ENCODE peak calls at places on chromosomes 3 and 15, in eight cellular contexts. I is uterus; X is HCT116; P is testis; G is left ventricle myocardium inferior; T is CD8-positive, alpha-beta T cell; D is Peyer's patch; L is ascending aorta. R is an unnamed sample. For H3K4me1, the result is how much of the 10 kb centered on the place peaks cover.

GRCh38 chr3:185992801-185993467 is 55.1 kb upstream of the TRA2B start:
- DNase-seq in T (no peak), D (no peak), P (peak), G (no peak), X (no peak), I (no peak), L (no peak), R (no peak)

GRCh38 chr15:95684693-95685115 is 645.8 kb upstream of the NR2F2 start:
- DNase-seq in G (no peak), X (peak), I (no peak), P (no peak), T (no peak), D (no peak), L (no peak), R (peak)

GRCh38 chr15:52112203-52112750 is 298 bp downstream of the BCL2L10 start:
- DNase-seq in D (peak), X (no peak), P (peak), L (peak), I (no peak), G (no peak), T (peak), R (peak)

GRCh38 chr3:541328-541727 is 344.8 kb downstream of the CHL1 start:
- DNase-seq in I (peak), L (no peak), G (no peak), T (no peak), D (no peak), P (no peak), X (no peak), R (no peak)

GRCh38 chr3:124174463-124174862 is 182.5 kb upstream of the ROPN1 start:
- DNase-seq in L (no peak), G (no peak), P (no peak), D (no peak), X (no peak), T (no peak), I (peak), R (peak)

GRCh38 chr15:27679621-27680521 is 419.2 kb downstream of the OCA2 start:
- DNase-seq in T (no peak), P (no peak), G (no peak), I (no peak), X (no peak), D (no peak), L (no peak), R (no peak)

GRCh38 chr15:57438166-57438565 is 61.9 kb downstream of the CGNL1 start:
- DNase-seq in P (no peak), D (no peak), I (no peak), L (no peak), X (no peak), T (no peak), G (no peak), R (no peak)

GRCh38 chr3:77362936-77363335 is 323.0 kb downstream of the ROBO2 start:
- DNase-seq in X (no peak), L (no peak), D (no peak), P (no peak), I (no peak), T (no peak), G (no peak), R (no peak)

GRCh38 chr3:135325096-135325495 is 530.0 kb downstream of the EPHB1 start:
- DNase-seq in I (no peak), T (no peak), P (no peak), X (no peak), L (no peak), G (no peak), D (no peak), R (peak)

GRCh38 chr3:42729404-42730145 is 27.0 kb upstream of the HHATL start:
- DNase-seq in I (no peak), G (peak), X (no peak), T (peak), L (peak), P (peak), D (no peak), R (no peak)

GRCh38 chr3:172591876-172592771 is 68.9 kb upstream of the TNFSF10 start:
- DNase-seq in G (no peak), I (no peak), L (no peak), T (peak), X (no peak), D (peak), P (no peak), R (no peak)

GRCh38 chr3:170079466-170080165 is 41.8 kb downstream of the GPR160 start:
- DNase-seq in P (no peak), X (no peak), G (no peak), I (no peak), D (no peak), T (no peak), L (no peak), R (no peak)

GRCh38 chr3:102529452-102529851 is 94.6 kb downstream of the ZPLD1 start:
- DNase-seq in D (no peak), X (peak), G (no peak), L (no peak), P (peak), T (no peak), I (no peak), R (peak)
- TF ChIP-seq CTCF in D (no peak), X (peak), G (peak), L (no peak), P (peak), T (no peak), I (peak), R (no peak)

DNA sequence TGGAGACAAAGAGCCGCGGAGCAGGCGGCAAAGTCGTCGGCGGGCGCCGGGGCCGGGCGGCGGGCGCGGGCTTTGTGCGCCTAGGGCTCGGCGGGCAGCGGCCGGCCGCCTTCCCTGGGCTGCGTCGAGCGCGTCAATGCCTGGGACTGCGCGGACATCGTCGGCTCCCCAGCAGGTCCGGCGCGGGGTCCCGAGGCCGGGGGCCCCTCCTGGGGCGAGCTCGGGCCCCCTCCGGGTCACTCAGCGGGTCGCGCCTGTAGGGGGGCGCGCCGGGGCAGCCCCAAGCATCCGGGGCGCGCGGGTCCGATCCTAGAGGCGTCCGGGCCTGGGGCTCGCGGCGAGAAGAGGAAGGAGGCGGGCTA is 761 bp downstream of the TLE3 start:
- DNase-seq in P (no peak), I (no peak), L (no peak), X (no peak), G (no peak), D (no peak), T (no peak), R (no peak)
- H3K4me1 ChIP-seq in P (half or more), I (under half), L (under half), X (under half), G (half or more), D (half or more), T (half or more), R (half or more)

GRCh38 chr3:56357266-56357665 is 111.0 kb downstream of the ERC2 start:
- DNase-seq in P (no peak), G (no peak), D (no peak), X (no peak), I (no peak), T (no peak), L (no peak), R (no peak)
- H3K27ac ChIP-seq in P (no peak), G (no peak), D (no peak), X (no peak), I (no peak), T (no peak), L (no peak), R (no peak)

GRCh38 chr15:100650685-100651084 is 48.3 kb downstream of the ASB7 start:
- DNase-seq in D (no peak), P (no peak), I (no peak), G (no peak), L (no peak), X (no peak), T (no peak), R (no peak)
- TF ChIP-seq CTCF in D (no peak), P (no peak), I (no peak), G (no peak), L (no peak), X (peak), T (no peak), R (peak)

GRCh38 chr3:113263020-113263419 is 51.7 kb downstream of the BOC start:
- DNase-seq in I (no peak), D (no peak), X (no peak), G (no peak), T (no peak), P (no peak), L (no peak), R (no peak)
- H3K4me1 ChIP-seq in I (under half), D (under half), X (under half), G (under half), T (under half), P (under half), L (under half), R (under half)

GRCh38 chr3:51621091-51621892 is 49.8 kb upstream of the TEX264 start:
- DNase-seq in X (no peak), L (no peak), I (no peak), D (no peak), G (no peak), T (no peak), P (no peak), R (peak)
- H3K27ac ChIP-seq in X (no peak), L (no peak), I (peak), D (no peak), G (peak), T (no peak), P (peak), R (peak)

GRCh38 chr3:13193320-13194284 is 120.4 kb upstream of the IQSEC1 start:
- DNase-seq in D (peak), G (no peak), P (no peak), I (no peak), X (no peak), L (no peak), T (no peak), R (peak)

GRCh38 chr3:13191016-13191415 is 117.8 kb upstream of the IQSEC1 start:
- DNase-seq in T (no peak), I (no peak), G (no peak), D (peak), P (no peak), X (no peak), L (no peak), R (no peak)

GRCh38 chr3:13194285-13195209 is 121.3 kb upstream of the IQSEC1 start:
- DNase-seq in I (no peak), L (no peak), D (peak), X (no peak), P (no peak), T (no peak), G (no peak), R (no peak)

GRCh38 chr3:13190376-13190762 is 117.1 kb upstream of the IQSEC1 start:
- DNase-seq in X (no peak), D (no peak), G (no peak), P (no peak), I (no peak), T (no peak), L (no peak), R (no peak)

GRCh38 chr3:13192471-13193213 is 119.4 kb upstream of the IQSEC1 start:
- DNase-seq in X (no peak), L (no peak), D (peak), T (no peak), I (no peak), G (no peak), P (no peak), R (no peak)
- TF ChIP-seq CTCF in X (peak), L (no peak), D (no peak), T (no peak), I (no peak), G (peak), P (no peak), R (no peak)